ENCODE peak calls at places on chromosomes 6 and 20, in five cellular contexts. L, S, V, M and C are unnamed samples.
A peak's percentile ranks its signal among the peaks of the same experiment; 100 is the strongest.

GRCh38 chr20:13788167-13788834 is 3.5 kb downstream of the NDUFAF5 start:
- DNase-seq in M (no peak), L (no peak), S (peak; percentile 83), V (peak; percentile 65), C (peak; percentile 18)

GRCh38 chr6:134340574-134340973 is 22.7 kb upstream of the SGK1 start:
- DNase-seq in M (no peak), S (no peak), L (no peak), V (no peak), C (no peak)

GRCh38 chr20:62576815-62577214 is 65.5 kb upstream of the SLCO4A1 start:
- DNase-seq in M (no peak), S (no peak), V (no peak), L (no peak), C (no peak)

GRCh38 chr6:12909828-12910227 is 193.3 kb downstream of the PHACTR1 start:
- DNase-seq in L (no peak), S (no peak), V (no peak), M (no peak), C (no peak)

GRCh38 chr6:72035966-72036365 is 149.6 kb downstream of the RIMS1 start:
- DNase-seq in S (no peak), M (no peak), V (no peak), L (no peak), C (no peak)

GRCh38 chr6:168678588-168678987 is 237.6 kb downstream of the SMOC2 start:
- DNase-seq in L (no peak), V (no peak), M (no peak), S (no peak), C (no peak)

GRCh38 chr20:59820204-59821041 is 113.0 kb downstream of the SYCP2 start:
- DNase-seq in S (no peak), V (no peak), L (no peak), M (no peak), C (no peak)

GRCh38 chr6:39797751-39798150 is 5.6 kb downstream of the DAAM2 start:
- DNase-seq in S (no peak), L (no peak), V (no peak), M (no peak), C (no peak)

GRCh38 chr6:9225441-9225871 is 790.1 kb upstream of the SLC35B3 start:
- DNase-seq in V (no peak), L (no peak), S (no peak), M (no peak), C (no peak)

GRCh38 chr6:130932438-130932837 is 105.2 kb downstream of the SMLR1 start:
- DNase-seq in M (no peak), S (no peak), L (no peak), V (no peak), C (no peak)

GRCh38 chr20:43231829-43232228 is 42.1 kb upstream of the PTPRT start:
- DNase-seq in L (no peak), S (no peak), M (no peak), V (no peak), C (no peak)

GRCh38 chr6:79670789-79671188 is 39.7 kb downstream of the SH3BGRL2 start:
- DNase-seq in L (no peak), V (no peak), M (no peak), S (no peak), C (no peak)

GRCh38 chr6:117195728-117196127 is 69.6 kb upstream of the VGLL2 start:
- DNase-seq in M (no peak), V (no peak), S (no peak), L (no peak), C (no peak)

GRCh38 chr20:2101057-2101934 is at the start of gene STK35:
- DNase-seq in V (peak; percentile 37), S (peak; percentile 91), M (peak; percentile 92), L (no peak), C (no peak)

GRCh38 chr6:45420083-45420908 is 42.6 kb upstream of the SUPT3H start:
- DNase-seq in L (peak; percentile 17), S (no peak), M (peak; percentile 62), V (no peak), C (no peak)

GRCh38 chr6:4564746-4565145 is 211.5 kb upstream of the CDYL start:
- DNase-seq in L (no peak), S (no peak), V (no peak), M (no peak), C (no peak)

GRCh38 chr6:73870907-73871306 is 174.9 kb downstream of the CD109 start:
- DNase-seq in S (no peak), L (no peak), M (no peak), V (no peak), C (no peak)

GRCh38 chr20:52340036-52340634 is 148.6 kb upstream of the ZFP64 start:
- DNase-seq in L (no peak), S (peak; percentile 3), V (no peak), M (no peak), C (no peak)

GRCh38 chr20:59145247-59145925 is 18.2 kb upstream of the ZNF831 start:
- DNase-seq in L (no peak), M (no peak), S (no peak), V (no peak), C (no peak)

GRCh38 chr6:11731423-11731822 is 47.2 kb downstream of the ADTRP start:
- DNase-seq in S (no peak), L (no peak), V (no peak), M (no peak), C (no peak)

GRCh38 chr20:37943033-37943432 is 40.1 kb downstream of the VSTM2L start:
- DNase-seq in V (no peak), L (no peak), S (no peak), M (no peak), C (no peak)

DNA sequence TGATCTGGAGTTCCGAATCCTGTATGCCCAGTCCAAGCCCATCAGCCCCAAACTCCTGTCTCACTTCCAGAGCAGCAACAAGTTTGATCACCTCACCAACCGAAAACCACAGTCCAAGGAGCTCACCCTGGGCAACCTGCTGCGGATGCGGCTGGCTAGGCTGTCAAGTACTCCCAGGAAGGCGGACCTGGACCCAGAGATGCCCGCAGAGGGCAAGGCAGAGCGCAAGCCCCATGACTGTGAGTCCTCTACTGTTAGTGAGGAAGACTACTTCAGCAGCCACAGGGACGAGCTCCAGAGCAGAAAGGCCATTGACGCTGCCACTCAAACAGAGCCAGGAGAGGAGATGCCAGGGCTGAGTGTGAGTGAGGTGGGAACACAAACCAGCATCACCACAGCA is 10.5 kb upstream of the DHX35 start:
- DNase-seq in V (no peak), S (no peak), L (no peak), M (no peak), C (no peak)
- TF ChIP-seq POLR2A in V (no peak), S (no peak), L (no peak), M (no peak), C (no peak)

DNA sequence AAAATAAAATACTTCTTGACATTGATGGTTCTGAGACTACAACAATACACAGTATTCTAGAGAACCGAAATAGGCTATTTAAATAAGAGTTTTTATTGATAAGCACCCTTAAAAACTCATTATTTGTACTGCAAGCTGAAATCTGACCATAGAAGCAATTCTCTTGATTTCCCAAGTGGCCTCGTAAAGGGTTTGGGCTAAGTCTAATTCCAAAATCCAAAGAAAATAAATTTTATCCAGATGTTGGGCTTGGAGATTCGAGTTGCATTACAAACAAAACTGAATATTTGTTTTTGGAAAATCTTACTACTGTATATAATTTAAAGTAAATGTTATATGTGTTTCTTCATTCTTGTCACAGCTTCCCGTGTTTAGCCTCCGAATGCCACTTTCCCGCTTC is 47.2 kb downstream of the PRL start:
- DNase-seq in V (no peak), L (no peak), S (no peak), M (no peak), C (no peak)
- TF ChIP-seq POLR2A in V (no peak), L (no peak), S (no peak), M (no peak), C (no peak)

GRCh38 chr6:20160541-20161283 is 51.6 kb downstream of the MBOAT1 start:
- DNase-seq in M (no peak), L (no peak), V (no peak), S (no peak), C (no peak)
- TF ChIP-seq POLR2A in M (no peak), L (no peak), V (no peak), S (no peak), C (no peak)

GRCh38 chr6:44409207-44409796 is 21.8 kb downstream of the CDC5L start:
- DNase-seq in S (no peak), L (no peak), M (no peak), V (no peak), C (no peak)
- TF ChIP-seq POLR2A in S (no peak), L (no peak), M (no peak), V (no peak), C (no peak)

DNA sequence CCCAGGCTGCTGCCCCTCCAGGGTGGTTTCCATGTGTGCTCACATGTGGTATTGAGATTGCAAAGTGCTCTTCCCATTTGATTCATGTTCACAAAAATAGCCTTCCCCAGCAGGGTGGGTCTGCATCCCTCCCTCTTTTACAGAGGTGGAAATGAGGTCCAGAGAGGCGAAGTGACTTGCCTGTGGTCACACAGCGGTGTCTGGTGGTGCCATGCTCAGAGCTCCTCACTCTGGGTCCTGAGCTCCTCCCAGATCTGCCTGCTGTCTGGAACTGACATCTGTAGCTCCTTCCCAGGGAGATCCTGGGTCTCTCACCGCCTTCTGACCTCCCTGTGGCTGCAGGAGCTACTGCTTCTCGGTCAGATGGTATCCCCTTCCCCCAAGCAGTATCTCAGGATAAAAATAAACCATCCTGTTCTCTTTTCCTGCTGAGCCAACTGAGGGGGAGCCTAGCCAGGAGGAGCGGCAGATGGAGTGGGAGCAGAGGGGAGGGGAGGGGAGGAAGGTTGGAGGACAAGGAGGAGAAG is 11.9 kb downstream of the CD40 start:
- DNase-seq in L (no peak), M (no peak), S (no peak), V (no peak), C (no peak)
- TF ChIP-seq POLR2A in L (no peak), M (no peak), S (no peak), V (no peak), C (no peak)